ENCODE peak calls at places on chromosomes 6 and 20, in seven cellular contexts. One of them, this sample, is unnamed.

GRCh38 chr6:39243809-39244208 is 14.5 kb upstream of the KCNK5 start:
- DNase-seq in esophagus squamous epithelium: no peak
- DNase-seq in HepG2: no peak
- DNase-seq in Peyer's patch: no peak
- DNase-seq in PC-3: no peak
- DNase-seq in sigmoid colon: peak; percentile 77
- DNase-seq in SJSA1: no peak
- DNase-seq in this sample: no peak

GRCh38 chr20:43535370-43536004 is 23.3 kb upstream of the SGK2 start:
- DNase-seq in esophagus squamous epithelium: no peak
- DNase-seq in HepG2: no peak
- DNase-seq in Peyer's patch: no peak
- DNase-seq in PC-3: no peak
- DNase-seq in sigmoid colon: no peak
- DNase-seq in SJSA1: no peak
- DNase-seq in this sample: no peak

GRCh38 chr6:55694148-55694547 is 115.2 kb upstream of the HMGCLL1 start:
- DNase-seq in esophagus squamous epithelium: no peak
- DNase-seq in HepG2: no peak
- DNase-seq in Peyer's patch: no peak
- DNase-seq in PC-3: peak; percentile 55
- DNase-seq in sigmoid colon: no peak
- DNase-seq in SJSA1: peak; percentile 67
- DNase-seq in this sample: peak; percentile 57

GRCh38 chr6:99384507-99384906 is 9.5 kb downstream of the COQ3 start:
- DNase-seq in esophagus squamous epithelium: no peak
- DNase-seq in HepG2: no peak
- DNase-seq in Peyer's patch: no peak
- DNase-seq in PC-3: no peak
- DNase-seq in sigmoid colon: no peak
- DNase-seq in SJSA1: no peak
- DNase-seq in this sample: no peak

GRCh38 chr6:127186889-127187288 is 68.4 kb downstream of the RSPO3 start:
- DNase-seq in esophagus squamous epithelium: peak; percentile 4
- DNase-seq in HepG2: peak; percentile 41
- DNase-seq in Peyer's patch: peak; percentile 63
- DNase-seq in PC-3: peak; percentile 54
- DNase-seq in sigmoid colon: no peak
- DNase-seq in SJSA1: peak; percentile 59
- DNase-seq in this sample: peak; percentile 18

GRCh38 chr20:40101479-40102032 is 587.5 kb downstream of the MAFB start:
- DNase-seq in esophagus squamous epithelium: no peak
- DNase-seq in HepG2: no peak
- DNase-seq in Peyer's patch: no peak
- DNase-seq in PC-3: no peak
- DNase-seq in sigmoid colon: no peak
- DNase-seq in SJSA1: no peak
- DNase-seq in this sample: no peak

GRCh38 chr6:100234625-100235024 is 230.1 kb downstream of the SIM1 start:
- DNase-seq in esophagus squamous epithelium: no peak
- DNase-seq in HepG2: no peak
- DNase-seq in Peyer's patch: no peak
- DNase-seq in PC-3: no peak
- DNase-seq in sigmoid colon: no peak
- DNase-seq in SJSA1: no peak
- DNase-seq in this sample: no peak

GRCh38 chr6:38773338-38773737 is 58.2 kb downstream of the DNAH8 start:
- DNase-seq in esophagus squamous epithelium: no peak
- DNase-seq in HepG2: peak; percentile 19
- DNase-seq in Peyer's patch: no peak
- DNase-seq in PC-3: peak; percentile 62
- DNase-seq in sigmoid colon: no peak
- DNase-seq in SJSA1: no peak
- DNase-seq in this sample: peak; percentile 74

GRCh38 chr6:33632603-33633039 is 11.5 kb downstream of the ITPR3 start:
- DNase-seq in esophagus squamous epithelium: no peak
- DNase-seq in HepG2: peak; percentile 75
- DNase-seq in Peyer's patch: peak; percentile 84
- DNase-seq in PC-3: peak; percentile 64
- DNase-seq in sigmoid colon: no peak
- DNase-seq in SJSA1: no peak
- DNase-seq in this sample: peak; percentile 92

GRCh38 chr6:132749111-132749510 is 8.6 kb downstream of the VNN2 start:
- DNase-seq in esophagus squamous epithelium: no peak
- DNase-seq in HepG2: no peak
- DNase-seq in Peyer's patch: no peak
- DNase-seq in PC-3: no peak
- DNase-seq in sigmoid colon: no peak
- DNase-seq in SJSA1: no peak
- DNase-seq in this sample: no peak

GRCh38 chr20:47730744-47731143 is 54.5 kb downstream of the SULF2 start:
- DNase-seq in esophagus squamous epithelium: no peak
- DNase-seq in HepG2: no peak
- DNase-seq in Peyer's patch: no peak
- DNase-seq in PC-3: no peak
- DNase-seq in sigmoid colon: no peak
- DNase-seq in SJSA1: no peak
- DNase-seq in this sample: no peak

GRCh38 chr6:144219056-144219685 is 66.0 kb upstream of the UTRN start:
- DNase-seq in esophagus squamous epithelium: no peak
- DNase-seq in HepG2: peak; percentile 54
- DNase-seq in Peyer's patch: no peak
- DNase-seq in PC-3: peak; percentile 61
- DNase-seq in sigmoid colon: no peak
- DNase-seq in SJSA1: no peak
- DNase-seq in this sample: no peak

GRCh38 chr6:120198033-120198432 is 848.5 kb upstream of the MAN1A1 start:
- DNase-seq in esophagus squamous epithelium: no peak
- DNase-seq in HepG2: peak; percentile 59
- DNase-seq in Peyer's patch: no peak
- DNase-seq in PC-3: peak; percentile 32
- DNase-seq in sigmoid colon: no peak
- DNase-seq in SJSA1: no peak
- DNase-seq in this sample: no peak

GRCh38 chr6:31860349-31860748 is 2.3 kb downstream of the NEU1 start:
- DNase-seq in esophagus squamous epithelium: no peak
- DNase-seq in HepG2: no peak
- DNase-seq in Peyer's patch: no peak
- DNase-seq in PC-3: no peak
- DNase-seq in sigmoid colon: no peak
- DNase-seq in SJSA1: no peak
- DNase-seq in this sample: no peak

GRCh38 chr6:113659762-113660404 is 197.3 kb upstream of the MARCKS start:
- DNase-seq in esophagus squamous epithelium: no peak
- DNase-seq in HepG2: no peak
- DNase-seq in Peyer's patch: no peak
- DNase-seq in PC-3: no peak
- DNase-seq in sigmoid colon: no peak
- DNase-seq in SJSA1: no peak
- DNase-seq in this sample: no peak

GRCh38 chr6:129416337-129416990 is 293.5 kb downstream of the ARHGAP18 start:
- DNase-seq in esophagus squamous epithelium: no peak
- DNase-seq in HepG2: no peak
- DNase-seq in Peyer's patch: no peak
- DNase-seq in PC-3: no peak
- DNase-seq in sigmoid colon: no peak
- DNase-seq in SJSA1: no peak
- DNase-seq in this sample: no peak

GRCh38 chr6:41039060-41039998 is at the start of gene UNC5CL:
- DNase-seq in esophagus squamous epithelium: no peak
- DNase-seq in HepG2: peak; percentile 45
- DNase-seq in Peyer's patch: peak; percentile 83
- DNase-seq in PC-3: peak; percentile 76
- DNase-seq in sigmoid colon: no peak
- DNase-seq in SJSA1: no peak
- DNase-seq in this sample: peak; percentile 60

GRCh38 chr6:5956939-5957338 is 49.8 kb downstream of the NRN1 start:
- DNase-seq in esophagus squamous epithelium: no peak
- DNase-seq in HepG2: no peak
- DNase-seq in Peyer's patch: no peak
- DNase-seq in PC-3: no peak
- DNase-seq in sigmoid colon: no peak
- DNase-seq in SJSA1: no peak
- DNase-seq in this sample: no peak

GRCh38 chr6:34568829-34569228 is 12.7 kb upstream of the SPDEF start:
- DNase-seq in esophagus squamous epithelium: no peak
- DNase-seq in HepG2: no peak
- DNase-seq in Peyer's patch: no peak
- DNase-seq in PC-3: no peak
- DNase-seq in sigmoid colon: no peak
- DNase-seq in SJSA1: no peak
- DNase-seq in this sample: no peak

GRCh38 chr6:48069280-48069679 is 41.7 kb downstream of the PTCHD4 start:
- DNase-seq in esophagus squamous epithelium: no peak
- DNase-seq in HepG2: no peak
- DNase-seq in Peyer's patch: no peak
- DNase-seq in PC-3: no peak
- DNase-seq in sigmoid colon: no peak
- DNase-seq in SJSA1: no peak
- DNase-seq in this sample: no peak

GRCh38 chr6:101811108-101811507 is 417.6 kb downstream of the GRIK2 start:
- DNase-seq in esophagus squamous epithelium: no peak
- DNase-seq in HepG2: no peak
- DNase-seq in Peyer's patch: no peak
- DNase-seq in PC-3: no peak
- DNase-seq in sigmoid colon: no peak
- DNase-seq in SJSA1: no peak
- DNase-seq in this sample: no peak

GRCh38 chr6:109292420-109292819 is 89.8 kb downstream of the CD164 start:
- DNase-seq in esophagus squamous epithelium: no peak
- DNase-seq in HepG2: no peak
- DNase-seq in Peyer's patch: no peak
- DNase-seq in PC-3: no peak
- DNase-seq in sigmoid colon: no peak
- DNase-seq in SJSA1: no peak
- DNase-seq in this sample: no peak
- H3K4me1 ChIP-seq in esophagus squamous epithelium: peaks cover under 1% of the 10 kb centered on the region
- H3K4me1 ChIP-seq in HepG2: peaks cover 42% of the 10 kb centered on the region
- H3K4me1 ChIP-seq in Peyer's patch: no peaks in the 10 kb centered on the region
- H3K4me1 ChIP-seq in PC-3: peaks cover 39% of the 10 kb centered on the region
- H3K4me1 ChIP-seq in sigmoid colon: peaks cover 15% of the 10 kb centered on the region
- H3K4me1 ChIP-seq in SJSA1: no peaks in the 10 kb centered on the region
- H3K4me1 ChIP-seq in this sample: no peaks in the 10 kb centered on the region

DNA sequence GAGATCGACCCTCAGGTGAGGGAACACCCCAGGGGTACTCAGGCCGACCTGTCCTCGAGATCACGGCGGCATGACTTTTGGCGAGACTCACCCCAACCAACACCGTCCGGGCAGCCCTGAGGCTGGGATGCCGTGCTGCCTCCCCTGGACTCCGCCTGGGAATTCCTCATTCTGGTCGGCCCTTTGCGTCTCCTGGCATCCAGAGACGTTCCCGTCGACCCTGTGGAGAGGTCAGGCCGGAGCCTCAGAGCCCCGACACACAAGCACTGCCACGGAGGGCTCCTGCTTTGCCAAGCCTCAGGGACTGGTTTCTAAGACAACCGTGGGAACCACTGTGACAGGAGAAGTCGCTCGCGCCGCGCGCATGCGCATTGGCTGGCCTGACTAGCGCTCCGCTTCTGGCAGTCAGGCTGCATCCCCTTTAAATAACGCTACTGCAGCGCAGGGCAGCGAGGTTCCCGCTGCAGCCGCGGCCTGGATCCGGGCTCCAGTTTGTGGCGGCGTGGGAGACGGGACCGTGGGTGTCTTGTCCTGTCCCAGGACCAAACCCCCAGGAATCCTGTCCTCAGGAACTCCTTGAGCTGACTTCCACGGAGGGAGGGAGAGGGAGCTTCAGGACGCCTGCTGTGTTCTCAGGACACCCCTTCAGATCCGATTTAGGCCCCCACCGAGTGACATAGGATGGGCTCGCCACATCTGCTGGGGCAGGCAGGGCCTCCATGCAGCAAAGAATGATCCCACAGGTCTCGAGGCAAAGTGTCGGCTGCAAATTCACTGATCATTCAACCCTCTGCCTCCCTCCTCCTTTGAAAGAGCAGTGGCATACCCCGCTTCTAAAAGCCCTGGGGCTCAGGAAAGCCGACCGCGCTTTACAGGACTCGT is 163.2 kb upstream of the ZNF337 start:
- DNase-seq in esophagus squamous epithelium: no peak
- DNase-seq in HepG2: peak; percentile 65
- DNase-seq in Peyer's patch: peak; percentile 81
- DNase-seq in PC-3: peak; percentile 37
- DNase-seq in sigmoid colon: peak; percentile 84
- DNase-seq in SJSA1: peak; percentile 84
- DNase-seq in this sample: no peak
- H3K4me3 ChIP-seq in esophagus squamous epithelium: no peak overlapping the region
- H3K4me3 ChIP-seq in HepG2: peak overlapping the region; percentile 24
- H3K4me3 ChIP-seq in Peyer's patch: no peak overlapping the region
- H3K4me3 ChIP-seq in PC-3: peak overlapping the region; percentile 42
- H3K4me3 ChIP-seq in sigmoid colon: no peak overlapping the region
- H3K4me3 ChIP-seq in SJSA1: no peak overlapping the region
- H3K4me3 ChIP-seq in this sample: no peak overlapping the region

DNA sequence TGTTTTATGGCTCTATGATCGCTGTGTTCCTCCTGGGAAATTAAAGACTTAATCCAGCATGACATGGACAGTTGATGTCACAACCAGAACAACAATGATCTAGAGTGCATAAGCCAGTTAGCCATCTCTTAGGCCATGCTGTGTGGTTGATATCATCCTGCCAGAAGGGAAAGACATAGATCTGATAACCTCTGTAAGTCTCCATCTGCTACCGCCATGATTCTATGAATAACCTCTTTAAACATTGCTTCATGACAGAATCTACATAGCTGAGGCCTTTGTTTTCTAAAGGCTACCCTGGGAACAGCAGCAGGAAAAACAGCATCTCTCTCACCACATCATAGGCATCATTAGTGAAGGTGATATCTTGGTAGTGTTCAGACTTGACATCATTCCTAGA is 117.6 kb upstream of the PHACTR1 start:
- DNase-seq in esophagus squamous epithelium: no peak
- DNase-seq in HepG2: no peak
- DNase-seq in Peyer's patch: no peak
- DNase-seq in PC-3: no peak
- DNase-seq in sigmoid colon: no peak
- DNase-seq in SJSA1: no peak
- DNase-seq in this sample: no peak
- H3K4me1 ChIP-seq in esophagus squamous epithelium: no peaks in the 10 kb centered on the region
- H3K4me1 ChIP-seq in HepG2: peaks cover 6% of the 10 kb centered on the region
- H3K4me1 ChIP-seq in Peyer's patch: no peaks in the 10 kb centered on the region
- H3K4me1 ChIP-seq in PC-3: no peaks in the 10 kb centered on the region
- H3K4me1 ChIP-seq in sigmoid colon: peaks cover 14% of the 10 kb centered on the region
- H3K4me1 ChIP-seq in SJSA1: peaks cover 55% of the 10 kb centered on the region
- H3K4me1 ChIP-seq in this sample: peaks cover 1% of the 10 kb centered on the region

DNA sequence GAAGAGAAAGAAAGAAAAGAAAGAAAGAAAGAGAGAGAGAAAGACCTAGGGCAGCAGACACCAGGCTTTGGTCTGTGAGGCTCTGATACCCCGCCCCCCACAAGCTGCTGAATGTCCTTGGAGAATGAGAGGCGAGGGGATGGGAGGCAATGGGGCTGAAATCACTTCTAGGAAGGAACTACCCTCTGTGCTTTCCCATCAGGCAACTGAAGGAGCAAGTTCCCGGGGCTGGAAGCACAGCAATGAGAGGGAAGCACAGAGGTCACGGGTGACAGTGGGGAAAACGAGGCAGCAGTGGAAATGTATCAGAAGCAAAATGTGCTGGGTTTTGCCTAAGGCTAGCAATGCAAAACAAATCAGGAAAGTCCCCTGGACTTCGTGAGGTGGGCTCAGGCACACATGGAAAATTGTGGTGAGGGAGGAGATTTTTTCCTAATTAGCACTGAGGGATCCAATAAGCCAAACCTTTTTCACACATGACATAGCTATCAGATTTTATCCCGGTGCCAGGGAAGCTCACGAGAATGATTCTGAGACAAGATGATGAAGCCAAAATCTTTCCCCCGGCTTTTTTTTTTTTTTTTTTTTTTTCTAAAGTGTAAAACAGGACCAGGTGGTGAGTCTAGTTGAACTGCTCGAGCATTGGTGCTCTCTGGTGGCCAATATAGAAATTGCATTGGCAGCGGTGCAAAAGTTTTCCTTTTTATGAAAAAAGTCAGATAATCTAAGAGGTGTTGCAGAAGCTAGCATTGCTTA is 16.8 kb upstream of the ARFGEF2 start:
- DNase-seq in esophagus squamous epithelium: no peak
- DNase-seq in HepG2: peak; percentile 64
- DNase-seq in Peyer's patch: peak; percentile 84
- DNase-seq in PC-3: peak; percentile 93
- DNase-seq in sigmoid colon: no peak
- DNase-seq in SJSA1: no peak
- DNase-seq in this sample: peak; percentile 25
- H3K4me3 ChIP-seq in esophagus squamous epithelium: no peak overlapping the region
- H3K4me3 ChIP-seq in HepG2: no peak overlapping the region
- H3K4me3 ChIP-seq in Peyer's patch: no peak overlapping the region
- H3K4me3 ChIP-seq in PC-3: peak overlapping the region; percentile 13
- H3K4me3 ChIP-seq in sigmoid colon: no peak overlapping the region
- H3K4me3 ChIP-seq in SJSA1: no peak overlapping the region
- H3K4me3 ChIP-seq in this sample: no peak overlapping the region